ENCODE peak calls at places on chromosome 10, in six cellular contexts. U, G, V, T, W and M are unnamed samples.

GRCh38 chr10:90709727-90710126 is 148.1 kb downstream of the HTR7 start:
- DNase-seq in T (no peak), V (no peak), W (no peak), G (no peak), U (no peak), M (no peak)

GRCh38 chr10:37713642-37714041 is 143.8 kb downstream of the ZNF248 start:
- DNase-seq in V (no peak), U (no peak), T (no peak), W (no peak), G (no peak), M (no peak)

GRCh38 chr10:51005551-51005950 is 68.7 kb upstream of the PRKG1 start:
- DNase-seq in U (no peak), W (no peak), T (no peak), V (no peak), G (no peak), M (no peak)

GRCh38 chr10:62735464-62736188 is 68.9 kb upstream of the ADO start:
- DNase-seq in V (no peak), T (no peak), G (no peak), U (peak), W (no peak), M (peak)

GRCh38 chr10:75911426-75911825 is 480.0 kb downstream of the LRMDA start:
- DNase-seq in T (no peak), V (no peak), G (no peak), W (no peak), U (no peak), M (peak)

GRCh38 chr10:118571123-118571522 is 24.3 kb downstream of the PRLHR start:
- DNase-seq in G (no peak), U (peak), W (no peak), V (no peak), T (no peak), M (no peak)

GRCh38 chr10:100204370-100204769 is 18.5 kb upstream of the ERLIN1 start:
- DNase-seq in U (no peak), V (no peak), G (no peak), T (no peak), W (no peak), M (no peak)

GRCh38 chr10:28906934-28907333 is 229.6 kb downstream of the BAMBI start:
- DNase-seq in W (no peak), U (peak), V (peak), T (no peak), G (no peak), M (no peak)

GRCh38 chr10:78567680-78568453 is 500.9 kb upstream of the ZMIZ1 start:
- DNase-seq in W (no peak), G (no peak), V (no peak), T (no peak), U (no peak), M (peak)

GRCh38 chr10:29440981-29441380 is 152.1 kb downstream of the LYZL1 start:
- DNase-seq in T (no peak), W (no peak), G (no peak), V (no peak), U (no peak), M (no peak)

GRCh38 chr10:46042527-46042926 is 3.5 kb downstream of the MSMB start:
- DNase-seq in W (no peak), V (no peak), U (no peak), G (no peak), T (no peak), M (peak)

GRCh38 chr10:64275774-64276173 is 754.6 kb downstream of the REEP3 start:
- DNase-seq in U (no peak), T (no peak), V (no peak), G (no peak), W (no peak), M (no peak)

GRCh38 chr10:112071596-112072133 is 111.9 kb downstream of the GPAM start:
- DNase-seq in G (no peak), W (no peak), V (no peak), T (no peak), U (no peak), M (peak)

GRCh38 chr10:16809074-16809718 is 8.0 kb downstream of the RSU1 start:
- DNase-seq in W (no peak), U (peak), T (peak), G (peak), V (peak), M (peak)

GRCh38 chr10:70828923-70829322 is 13.2 kb downstream of the SGPL1 start:
- DNase-seq in W (no peak), T (no peak), V (no peak), G (no peak), U (no peak), M (no peak)

GRCh38 chr10:46299531-46300366 is 13.0 kb downstream of the ANTXRL start:
- DNase-seq in G (no peak), U (no peak), T (peak), W (peak), V (no peak), M (no peak)

GRCh38 chr10:102997998-102998397 is 79.9 kb downstream of the CNNM2 start:
- DNase-seq in T (no peak), W (no peak), G (no peak), V (no peak), U (no peak), M (peak)
- H3K4me3 ChIP-seq in T (no peak), W (no peak), G (no peak), V (no peak), U (no peak), M (no peak)

DNA sequence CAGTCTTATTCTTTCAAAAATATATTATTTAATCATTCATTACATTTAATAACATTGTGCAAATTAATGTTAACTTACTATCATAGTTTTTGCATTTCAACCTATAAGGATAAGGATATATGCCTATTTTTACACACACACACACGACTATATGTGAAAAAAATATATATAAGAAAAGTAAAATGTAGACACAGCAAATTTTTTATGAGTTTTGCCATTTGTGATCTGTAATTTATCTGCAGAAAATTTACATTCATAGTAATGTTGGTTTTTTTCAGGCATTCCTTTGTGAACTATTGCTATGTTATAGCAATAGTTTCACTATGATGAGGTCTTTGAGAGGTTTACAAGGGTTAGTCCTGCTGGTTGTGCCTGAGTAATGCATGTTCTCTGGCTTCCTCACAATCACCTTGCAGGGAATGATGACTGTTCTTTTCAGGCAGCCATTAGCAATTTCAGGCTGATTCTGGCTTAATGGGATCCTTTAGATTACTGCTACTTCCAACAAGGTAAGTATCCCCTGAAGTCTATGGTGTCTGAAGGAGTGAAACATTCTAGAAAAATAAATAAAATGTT is 183.7 kb upstream of the CDK1 start:
- DNase-seq in U (peak), T (no peak), V (no peak), W (no peak), G (no peak), M (peak)
- TF ChIP-seq CTCF in U (no peak), T (no peak), V (no peak), W (no peak), G (no peak), M (peak)

GRCh38 chr10:128367807-128368206 is 241.6 kb upstream of the MKI67 start:
- DNase-seq in U (no peak), T (no peak), G (no peak), V (no peak), W (no peak), M (no peak)
- H3K4me3 ChIP-seq in U (no peak), T (no peak), G (no peak), V (no peak), W (no peak), M (no peak)

DNA sequence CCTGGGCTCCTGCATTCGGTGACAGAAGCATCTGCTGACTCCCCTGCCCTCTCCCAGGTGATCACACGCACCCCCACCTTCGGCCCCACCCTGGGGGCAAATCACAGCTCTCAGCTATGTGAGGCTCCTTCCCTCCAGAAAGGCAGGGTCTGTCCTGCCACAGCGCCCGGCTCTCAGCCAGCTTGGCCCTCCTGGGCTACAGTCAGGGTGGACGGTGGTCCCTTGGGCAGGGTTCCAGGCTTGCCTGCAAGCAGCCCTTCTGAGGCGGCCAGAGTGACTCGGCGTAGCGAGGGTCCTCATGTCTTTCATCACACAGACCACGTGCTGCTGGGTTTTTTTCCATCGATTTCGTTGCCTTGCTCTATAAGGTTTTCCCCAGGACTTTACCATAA is 53.6 kb upstream of the EBF3 start:
- DNase-seq in W (no peak), G (no peak), V (no peak), T (peak), U (no peak), M (no peak)
- TF ChIP-seq CTCF in W (no peak), G (no peak), V (no peak), T (no peak), U (no peak), M (no peak)

DNA sequence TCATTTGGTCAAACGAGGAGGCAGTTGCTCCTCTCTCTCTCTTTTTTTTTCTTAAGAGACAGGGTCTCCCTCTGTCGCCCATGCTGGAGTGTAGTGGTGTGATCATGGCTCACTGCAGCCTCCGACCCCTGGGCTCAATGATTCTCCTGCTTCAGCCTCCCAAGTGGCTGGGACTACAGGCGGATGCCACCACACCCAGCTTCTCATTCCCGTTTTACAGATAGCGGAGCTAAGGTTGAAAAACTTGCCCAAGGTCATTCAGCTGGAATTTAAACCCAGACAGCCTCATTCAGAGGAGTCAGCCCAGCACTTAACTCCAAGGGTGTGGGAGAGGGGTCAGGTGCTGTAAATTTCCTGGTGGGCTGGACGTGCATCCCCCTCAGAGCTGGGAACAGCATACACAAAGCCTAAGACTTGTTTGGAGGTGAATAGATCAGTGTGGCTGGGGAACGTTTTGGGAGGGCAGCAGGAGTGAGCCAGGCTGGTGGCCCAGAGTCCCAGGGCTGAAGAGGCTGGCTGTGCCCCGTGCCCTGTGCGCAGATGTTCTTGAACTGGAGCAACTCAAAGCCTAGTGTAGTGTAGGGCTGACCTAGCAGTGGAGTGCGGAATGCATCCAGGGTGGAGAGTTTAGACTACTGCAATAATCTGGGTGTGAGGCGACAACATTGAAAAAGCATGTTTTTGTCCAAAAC is 2.3 kb downstream of the HTRA1 start:
- DNase-seq in T (no peak), W (no peak), V (no peak), U (no peak), G (no peak), M (no peak)
- H3K4me3 ChIP-seq in T (peak), W (no peak), V (peak), U (peak), G (no peak), M (peak)

GRCh38 chr10:3782456-3783312 is 2.3 kb downstream of the KLF6 start:
- DNase-seq in U (peak), G (peak), V (peak), T (peak), W (peak), M (peak)
- TF ChIP-seq CTCF in U (no peak), G (no peak), V (no peak), T (no peak), W (no peak), M (peak)

DNA sequence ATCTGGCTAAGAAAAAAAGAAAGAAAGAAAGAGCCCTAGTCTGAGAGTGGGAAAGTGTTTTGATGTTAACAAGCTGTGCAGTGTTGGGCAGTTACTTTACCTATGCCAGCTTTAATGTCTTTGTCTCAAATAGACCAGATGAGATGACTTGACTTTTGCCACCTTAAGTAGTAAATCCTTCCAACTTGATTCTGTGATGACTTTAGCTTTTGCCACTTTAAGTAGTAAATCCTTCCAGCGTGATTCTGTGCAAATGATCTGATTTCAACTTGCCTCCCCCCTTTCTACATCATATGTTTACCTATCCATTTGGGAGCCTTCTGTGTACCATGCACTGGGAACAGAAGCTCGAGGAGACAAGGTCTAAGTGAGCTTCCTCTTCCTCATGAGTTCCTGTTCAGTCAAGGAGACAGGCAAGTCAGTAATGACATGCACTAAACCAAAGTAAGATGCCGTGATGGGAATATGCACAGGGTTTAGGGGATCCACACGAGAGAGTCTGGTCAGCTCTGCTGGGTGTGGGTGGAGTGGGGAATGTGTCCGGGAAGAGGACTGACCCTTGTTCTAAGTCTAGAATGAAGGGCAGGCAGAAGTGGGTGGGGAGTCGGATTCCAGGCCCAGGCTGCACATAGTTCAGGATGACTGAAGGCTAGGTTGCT is 17.3 kb downstream of the INPP5F start:
- DNase-seq in W (no peak), U (peak), T (no peak), V (no peak), G (no peak), M (no peak)
- H3K4me3 ChIP-seq in W (no peak), U (no peak), T (no peak), V (no peak), G (no peak), M (no peak)